ENCODE peak calls at places on chromosomes 16 and 17, in four cellular contexts. H is HepG2, R is K562, M is H1. P is an unnamed sample.

GRCh38 chr17:73291260-73291801 is 20.5 kb downstream of the CDC42EP4 start:
- DNase-seq in R (peak), H (no peak), M (no peak), P (peak)

GRCh38 chr16:15461376-15461775 is 27.0 kb downstream of the BMERB1 start:
- DNase-seq in R (no peak), H (no peak), M (no peak), P (no peak)

GRCh38 chr17:43540821-43541674 is 5.1 kb downstream of the ETV4 start:
- DNase-seq in M (peak), H (no peak), R (no peak), P (no peak)

GRCh38 chr16:35150805-35151312 is 1691.4 kb downstream of the TP53TG3F start:
- DNase-seq in R (no peak), H (no peak), M (no peak), P (no peak)

GRCh38 chr17:7711356-7711755 is 6.2 kb upstream of the DNAH2 start:
- DNase-seq in M (peak), R (no peak), H (no peak), P (peak)

GRCh38 chr17:44792276-44792675 is 33.5 kb downstream of the ADAM11 start:
- DNase-seq in H (no peak), M (no peak), R (no peak), P (no peak)

GRCh38 chr17:73304971-73305786 is 6.6 kb downstream of the CDC42EP4 start:
- DNase-seq in R (peak), M (peak), H (no peak), P (peak)

GRCh38 chr17:6023452-6023851 is 46.7 kb upstream of the WSCD1 start:
- DNase-seq in M (no peak), H (no peak), R (no peak), P (no peak)

GRCh38 chr16:17474037-17474436 is 3.3 kb upstream of the XYLT1 start:
- DNase-seq in R (no peak), H (no peak), M (no peak), P (no peak)

GRCh38 chr17:12140685-12141084 is 120.0 kb downstream of the MAP2K4 start:
- DNase-seq in R (no peak), M (no peak), H (no peak), P (no peak)

GRCh38 chr16:73171901-73172619 is 124.1 kb upstream of the ZFHX3 start:
- DNase-seq in H (no peak), M (no peak), R (no peak), P (no peak)

GRCh38 chr17:70446446-70446845 is 277.1 kb downstream of the KCNJ2 start:
- DNase-seq in M (no peak), R (no peak), H (no peak), P (no peak)

GRCh38 chr16:56675685-56676210 is 6.1 kb downstream of the MT1H start:
- DNase-seq in R (no peak), M (peak), H (no peak), P (no peak)

GRCh38 chr16:26614102-26614864 is 452.4 kb upstream of the C16orf82 start:
- DNase-seq in R (no peak), H (no peak), M (no peak), P (no peak)

GRCh38 chr16:12558641-12559040 is 245.0 kb downstream of the CPPED1 start:
- DNase-seq in R (peak), M (no peak), H (peak), P (no peak)

GRCh38 chr17:11885051-11885450 is 112.2 kb downstream of the ZNF18 start:
- DNase-seq in H (no peak), M (peak), R (no peak), P (no peak)

GRCh38 chr16:28543072-28543471 is 4.3 kb upstream of the NUPR1 start:
- DNase-seq in R (no peak), M (no peak), H (no peak), P (no peak)

GRCh38 chr17:13919818-13920217 is 149.5 kb upstream of the COX10 start:
- DNase-seq in R (no peak), M (no peak), H (no peak), P (no peak)

GRCh38 chr16:593406-593805 is 3.5 kb downstream of the RAB40C start:
- DNase-seq in H (no peak), R (no peak), M (no peak), P (no peak)

GRCh38 chr17:81277421-81277820 is 17.7 kb downstream of the SLC38A10 start:
- DNase-seq in H (no peak), R (no peak), M (no peak), P (no peak)

GRCh38 chr17:81200695-81201580 is 21.8 kb downstream of the CEP131 start:
- DNase-seq in R (peak), H (peak), M (no peak), P (peak)

GRCh38 chr17:12492450-12492849 is 173.2 kb upstream of the MYOCD start:
- DNase-seq in R (no peak), M (no peak), H (no peak), P (peak)

GRCh38 chr16:28062261-28063046 is 1.1 kb downstream of the GSG1L start:
- DNase-seq in M (no peak), H (no peak), R (no peak), P (no peak)

GRCh38 chr17:47735536-47736011 is 2.5 kb downstream of the TBX21 start:
- DNase-seq in R (no peak), M (no peak), H (no peak), P (no peak)

GRCh38 chr17:82531431-82531881 is 11.9 kb downstream of the FOXK2 start:
- DNase-seq in M (no peak), R (no peak), H (no peak), P (no peak)

GRCh38 chr17:79946352-79947231 is 89.1 kb downstream of the TBC1D16 start:
- DNase-seq in M (no peak), R (no peak), H (no peak), P (no peak)
- TF ChIP-seq RNF2 in M (no peak), R (no peak), H (no peak), P (no peak)

GRCh38 chr17:34853916-34854315 is 107.3 kb downstream of the CCT6B start:
- DNase-seq in H (no peak), M (no peak), R (no peak), P (no peak)
- TF ChIP-seq RNF2 in H (no peak), M (no peak), R (no peak), P (no peak)

GRCh38 chr17:40862985-40863733 is 3.9 kb downstream of the KRT12 start:
- DNase-seq in H (peak), R (no peak), M (peak), P (no peak)
- TF ChIP-seq RNF2 in H (no peak), R (no peak), M (no peak), P (no peak)

GRCh38 chr16:72105978-72106377 is 12.3 kb downstream of the DHX38 start:
- DNase-seq in M (no peak), H (no peak), R (no peak), P (no peak)

GRCh38 chr16:72104905-72105304 is 11.3 kb downstream of the DHX38 start:
- DNase-seq in M (no peak), R (no peak), H (no peak), P (no peak)

GRCh38 chr16:72109300-72109699 is 15.7 kb downstream of the DHX38 start:
- DNase-seq in H (no peak), M (no peak), R (no peak), P (no peak)

GRCh38 chr16:72108353-72109102 is 14.9 kb downstream of the DHX38 start:
- DNase-seq in R (no peak), M (no peak), H (no peak), P (no peak)

DNA sequence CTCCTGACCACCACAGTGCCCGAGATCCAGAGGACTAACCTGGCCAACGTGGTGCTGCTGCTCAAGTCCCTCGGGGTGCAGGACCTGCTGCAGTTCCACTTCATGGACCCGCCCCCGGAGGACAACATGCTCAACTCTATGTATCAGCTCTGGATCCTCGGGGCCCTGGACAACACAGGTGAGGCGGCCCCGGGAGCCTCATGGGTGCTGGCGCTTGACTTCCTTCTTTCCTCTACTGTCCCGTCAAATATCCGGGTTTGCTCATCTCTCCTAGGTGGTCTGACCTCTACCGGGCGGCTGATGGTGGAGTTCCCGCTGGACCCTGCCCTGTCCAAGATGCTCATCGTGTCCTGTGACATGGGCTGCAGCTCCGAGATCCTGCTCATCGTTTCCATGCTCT is 13.7 kb downstream of the DHX38 start:
- DNase-seq in M (no peak), R (no peak), H (no peak), P (no peak)
- TF ChIP-seq RNF2 in M (no peak), R (no peak), H (no peak), P (no peak)

GRCh38 chr17:40139566-40140058 is 725 bp upstream of the CASC3 start:
- DNase-seq in M (no peak), R (peak), H (no peak), P (no peak)
- TF ChIP-seq RNF2 in M (no peak), R (peak), H (no peak), P (no peak)

GRCh38 chr17:36463916-36464764 is 22.3 kb upstream of the ZNHIT3 start:
- DNase-seq in R (peak), M (peak), H (peak), P (peak)
- TF ChIP-seq RNF2 in R (no peak), M (no peak), H (no peak), P (no peak)

DNA sequence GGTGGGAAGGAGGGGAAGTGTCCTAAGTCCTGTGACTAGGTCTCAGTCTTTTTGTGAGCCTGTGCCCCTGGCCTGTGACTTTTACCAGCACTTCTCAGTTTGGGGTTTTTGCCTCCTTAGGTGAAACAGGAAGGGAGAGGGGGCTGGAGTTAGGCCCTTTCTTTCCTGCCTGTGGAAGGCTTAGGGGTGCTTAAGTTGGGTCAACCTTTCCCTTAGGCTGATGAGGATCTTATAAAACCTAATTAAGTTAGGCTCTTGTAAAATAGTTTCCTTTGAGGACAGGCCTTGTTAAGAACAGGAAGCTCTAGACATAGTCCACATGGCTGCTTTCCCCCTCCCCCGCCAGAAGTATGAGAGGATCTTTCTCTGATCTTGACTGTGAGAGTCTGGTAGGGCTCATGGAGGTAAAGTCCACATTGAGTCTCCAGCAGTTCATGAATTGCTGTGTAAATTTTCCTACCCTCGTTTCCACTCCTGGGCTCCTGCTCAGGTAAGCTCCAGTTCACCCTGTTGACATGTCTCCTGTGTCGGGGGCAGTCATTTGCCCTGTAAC is 17.0 kb upstream of the DNASE1 start:
- DNase-seq in H (peak), R (peak), M (no peak), P (no peak)
- TF ChIP-seq RNF2 in H (no peak), R (no peak), M (no peak), P (no peak)

GRCh38 chr17:57226793-57227192 is 29.5 kb upstream of the MSI2 start:
- DNase-seq in R (no peak), H (no peak), M (no peak), P (no peak)
- TF ChIP-seq RNF2 in R (no peak), H (no peak), M (no peak), P (no peak)

GRCh38 chr16:87200637-87201036 is 116.6 kb downstream of the C16orf95 start:
- DNase-seq in M (no peak), H (no peak), R (no peak), P (no peak)

GRCh38 chr16:87201777-87202176 is 115.4 kb downstream of the C16orf95 start:
- DNase-seq in R (no peak), H (no peak), M (no peak), P (no peak)

GRCh38 chr16:87202346-87202745 is 114.8 kb downstream of the C16orf95 start:
- DNase-seq in M (no peak), R (no peak), H (no peak), P (no peak)

GRCh38 chr16:87199901-87200300 is 117.3 kb downstream of the C16orf95 start:
- DNase-seq in R (no peak), M (no peak), H (no peak), P (no peak)

GRCh38 chr16:87201052-87201451 is 116.1 kb downstream of the C16orf95 start:
- DNase-seq in R (no peak), M (no peak), H (no peak), P (no peak)
- TF ChIP-seq RNF2 in R (no peak), M (no peak), H (no peak), P (no peak)

GRCh38 chr16:50821586-50821985 is 79.7 kb downstream of the CYLD start:
- DNase-seq in M (peak), H (peak), R (peak), P (peak)
- TF ChIP-seq RNF2 in M (no peak), H (no peak), R (no peak), P (no peak)